ENCODE peak calls at places on chromosomes 7 and 10, in eight cellular contexts. B is GM23248; V is psoas muscle; Y is neural progenitor cell; L is spleen; C is IMR-90; W is tibial nerve; P is CD4-positive, CD25-positive, alpha-beta regulatory T cell. J is an unnamed sample. For H3K9me3, the result is how much of the 10 kb centered on the place peaks cover.

GRCh38 chr7:108094933-108095710 is 35.0 kb downstream of the LAMB4 start:
- DNase-seq in B (peak), V (no peak), Y (no peak), L (no peak), C (peak), W (no peak), P (no peak), J (no peak)

GRCh38 chr10:32413513-32413912 is 32.4 kb upstream of the CCDC7 start:
- DNase-seq in B (peak), V (no peak), Y (no peak), L (no peak), C (peak), W (no peak), P (no peak), J (peak)

GRCh38 chr7:19378340-19378704 is 233.1 kb upstream of the FERD3L start:
- DNase-seq in B (no peak), V (no peak), Y (no peak), L (no peak), C (no peak), W (no peak), P (no peak), J (no peak)

GRCh38 chr7:39949980-39950472 is at the start of gene CDK13:
- DNase-seq in B (peak), V (peak), Y (peak), L (peak), C (peak), W (peak), P (peak), J (no peak)

GRCh38 chr10:91185239-91185875 is 35.1 kb upstream of the PCGF5 start:
- DNase-seq in B (peak), V (peak), Y (no peak), L (no peak), C (peak), W (no peak), P (no peak), J (no peak)

GRCh38 chr10:119029613-119030420 is at the start of gene NANOS1:
- DNase-seq in B (peak), V (peak), Y (peak), L (peak), C (peak), W (no peak), P (no peak), J (no peak)

GRCh38 chr10:97898429-97898828 is 48.8 kb downstream of the GOLGA7B start:
- DNase-seq in B (no peak), V (no peak), Y (no peak), L (no peak), C (no peak), W (no peak), P (no peak), J (no peak)

GRCh38 chr7:98294798-98295382 is 13.4 kb downstream of the BRI3 start:
- DNase-seq in B (peak), V (peak), Y (peak), L (no peak), C (peak), W (no peak), P (no peak), J (no peak)

GRCh38 chr10:93749218-93749799 is 8.4 kb upstream of the LGI1 start:
- DNase-seq in B (peak), V (no peak), Y (peak), L (no peak), C (no peak), W (no peak), P (no peak), J (no peak)

GRCh38 chr10:50384238-50384637 is 132.9 kb upstream of the ASAH2 start:
- DNase-seq in B (no peak), V (no peak), Y (no peak), L (no peak), C (no peak), W (no peak), P (no peak), J (no peak)

GRCh38 chr10:114026189-114027040 is 17.3 kb upstream of the ADRB1 start:
- DNase-seq in B (peak), V (no peak), Y (no peak), L (no peak), C (peak), W (no peak), P (no peak), J (peak)

GRCh38 chr10:47332371-47332770 is 10.1 kb downstream of the GDF2 start:
- DNase-seq in B (no peak), V (no peak), Y (no peak), L (no peak), C (no peak), W (no peak), P (no peak), J (no peak)

GRCh38 chr10:62616885-62617635 is 187.5 kb upstream of the ADO start:
- DNase-seq in B (no peak), V (no peak), Y (no peak), L (no peak), C (no peak), W (no peak), P (no peak), J (no peak)

GRCh38 chr10:119030421-119031250 is 1.1 kb downstream of the NANOS1 start:
- DNase-seq in B (peak), V (peak), Y (peak), L (peak), C (peak), W (no peak), P (peak), J (no peak)

GRCh38 chr10:43854042-43854441 is 205.4 kb upstream of the ZNF32 start:
- DNase-seq in B (peak), V (no peak), Y (no peak), L (no peak), C (peak), W (no peak), P (no peak), J (no peak)

GRCh38 chr7:50682573-50682972 is 100.1 kb downstream of the GRB10 start:
- DNase-seq in B (no peak), V (no peak), Y (no peak), L (no peak), C (no peak), W (no peak), P (no peak), J (no peak)

GRCh38 chr10:17643339-17643754 is 604 bp upstream of the STAM start:
- DNase-seq in B (peak), V (peak), Y (peak), L (peak), C (peak), W (peak), P (peak), J (no peak)

GRCh38 chr7:77157446-77157845 is 35.0 kb downstream of the CCDC146 start:
- DNase-seq in B (peak), V (no peak), Y (no peak), L (no peak), C (no peak), W (no peak), P (no peak), J (no peak)
- H3K27ac ChIP-seq in B (no peak), V (no peak), Y (no peak), L (peak), C (peak), W (no peak), P (peak), J (peak)

DNA sequence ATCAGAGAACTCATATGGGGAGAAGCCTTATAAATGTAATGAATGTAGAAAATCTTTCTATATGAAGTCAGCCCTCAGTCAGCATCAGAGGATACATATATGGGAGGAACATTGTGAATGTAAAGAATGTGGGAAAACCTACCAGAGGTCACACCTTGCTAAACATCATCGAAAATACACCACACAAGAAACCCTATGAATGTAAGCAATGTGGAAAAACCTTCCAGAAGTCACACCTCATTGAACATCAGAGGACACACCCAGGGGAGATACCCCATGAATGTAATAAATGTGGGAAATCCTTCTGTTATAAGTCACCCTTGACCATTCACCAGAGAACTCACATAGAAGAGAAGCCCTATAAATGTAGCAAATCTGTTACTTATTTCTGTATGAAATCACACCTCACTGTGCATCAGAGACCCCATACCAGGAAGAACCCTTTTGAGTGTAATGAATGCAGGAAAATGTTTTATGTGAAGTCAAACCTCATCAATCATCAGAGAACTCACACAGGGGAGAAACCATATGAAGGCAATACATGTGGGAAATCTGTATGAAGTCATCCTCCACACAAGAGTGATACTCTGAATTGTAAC is 30.8 kb downstream of the ZNF12 start:
- DNase-seq in B (no peak), V (no peak), Y (no peak), L (no peak), C (no peak), W (no peak), P (no peak), J (no peak)
- H3K9me3 ChIP-seq in B (under half), V (half or more), Y (half or more), L (half or more), C (half or more), W (half or more), P (half or more), J (half or more)

DNA sequence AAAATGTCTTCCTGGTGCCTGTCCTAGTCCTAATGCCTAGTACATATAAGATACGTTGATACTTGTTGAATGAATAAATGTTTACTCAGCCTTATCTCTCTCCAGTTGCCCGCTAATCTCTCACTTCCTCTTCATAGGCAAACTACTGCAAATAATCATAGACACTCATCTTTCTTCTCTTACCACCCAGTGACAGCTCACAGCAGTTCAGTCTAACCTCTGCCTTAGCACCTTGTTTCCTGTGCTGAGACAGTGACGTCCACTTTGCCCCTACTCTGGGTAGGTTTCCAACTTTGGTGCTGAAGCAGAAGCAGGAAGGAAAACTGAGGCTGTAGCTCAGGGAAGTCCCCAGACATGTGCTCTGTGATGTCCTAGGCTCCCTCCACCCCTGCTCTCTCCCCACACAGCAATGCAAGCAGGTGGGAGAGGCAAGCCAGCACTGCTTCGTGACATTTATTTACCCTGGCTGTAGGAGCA is 45.5 kb upstream of the RHOBTB1 start:
- DNase-seq in B (no peak), V (no peak), Y (no peak), L (peak), C (no peak), W (no peak), P (no peak), J (no peak)
- H3K4me3 ChIP-seq in B (no peak), V (no peak), Y (no peak), L (no peak), C (no peak), W (no peak), P (no peak), J (no peak)

DNA sequence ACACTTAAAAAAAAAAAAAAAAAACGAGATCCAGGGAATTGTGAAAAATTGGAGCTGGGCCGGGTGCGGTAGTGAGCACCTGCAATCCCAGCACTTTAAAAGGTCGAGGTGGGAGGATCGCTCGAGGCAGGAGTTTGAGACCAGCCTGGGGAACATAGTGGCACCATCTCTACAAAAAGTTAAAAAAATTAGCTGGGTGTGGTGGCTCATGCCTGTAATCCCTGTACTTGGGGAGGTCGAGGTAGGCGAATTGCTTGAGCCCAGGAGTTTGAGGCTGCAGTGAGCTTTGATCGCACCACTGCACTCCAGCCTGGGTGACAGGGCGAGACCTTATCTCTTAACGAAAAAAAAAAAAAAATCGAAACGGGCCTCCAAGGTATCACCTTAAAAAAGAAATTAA is 2.0 kb downstream of the CLDN4 start:
- DNase-seq in B (no peak), V (no peak), Y (no peak), L (no peak), C (no peak), W (no peak), P (no peak), J (no peak)
- H3K27ac ChIP-seq in B (no peak), V (no peak), Y (no peak), L (no peak), C (no peak), W (no peak), P (no peak), J (no peak)

GRCh38 chr10:106866244-106866845 is 298.2 kb downstream of the SORCS1 start:
- DNase-seq in B (no peak), V (no peak), Y (no peak), L (no peak), C (no peak), W (no peak), P (no peak), J (no peak)

GRCh38 chr10:106873770-106874717 is 290.5 kb downstream of the SORCS1 start:
- DNase-seq in B (no peak), V (no peak), Y (no peak), L (no peak), C (no peak), W (no peak), P (no peak), J (no peak)

GRCh38 chr10:106877574-106877973 is 286.9 kb downstream of the SORCS1 start:
- DNase-seq in B (no peak), V (no peak), Y (no peak), L (no peak), C (no peak), W (no peak), P (no peak), J (no peak)

GRCh38 chr10:106872176-106872575 is 292.3 kb downstream of the SORCS1 start:
- DNase-seq in B (no peak), V (no peak), Y (no peak), L (no peak), C (no peak), W (no peak), P (no peak), J (no peak)
- H3K9me3 ChIP-seq in B (under half), V (under half), Y (under half), L (under half), C (under half), W (under half), P (under half), J (under half)